ENCODE peak calls at places on chromosomes 5 and 9, in four cellular contexts. S is ovary, T is hepatocyte, M is keratinocyte. P is an unnamed sample.

GRCh38 chr5:107456281-107456715 is 214.4 kb downstream of the EFNA5 start:
- DNase-seq in S (no peak), T (no peak), M (peak; percentile 50), P (no peak)

GRCh38 chr5:96175090-96175489 is 213.4 kb upstream of the ELL2 start:
- DNase-seq in S (no peak), T (no peak), M (no peak), P (no peak)

GRCh38 chr9:20356392-20357206 is 265.7 kb downstream of the MLLT3 start:
- DNase-seq in S (peak; percentile 62), T (peak; percentile 87), M (no peak), P (peak; percentile 56)

GRCh38 chr5:124263680-124264491 is 482.6 kb downstream of the ZNF608 start:
- DNase-seq in S (no peak), T (no peak), M (no peak), P (no peak)

GRCh38 chr5:116145416-116145815 is 60.6 kb downstream of the COMMD10 start:
- DNase-seq in S (no peak), T (no peak), M (no peak), P (no peak)

GRCh38 chr5:154647760-154648143 is 107.4 kb upstream of the LARP1 start:
- DNase-seq in S (no peak), T (peak; percentile 32), M (no peak), P (no peak)

GRCh38 chr5:83608122-83608521 is 112.5 kb downstream of the HAPLN1 start:
- DNase-seq in S (peak; percentile 20), T (peak; percentile 78), M (no peak), P (peak; percentile 51)

GRCh38 chr5:59358497-59358896 is 535.0 kb downstream of the PDE4D start:
- DNase-seq in S (peak; percentile 54), T (peak; percentile 58), M (no peak), P (no peak)

GRCh38 chr5:109852371-109853160 is 162.8 kb downstream of the MAN2A1 start:
- DNase-seq in S (no peak), T (no peak), M (no peak), P (no peak)

GRCh38 chr5:11069041-11069440 is 308.0 kb upstream of the DAP start:
- DNase-seq in S (no peak), T (no peak), M (no peak), P (no peak)

GRCh38 chr9:136312436-136312835 is 8.5 kb upstream of the CCDC187 start:
- DNase-seq in S (peak; percentile 67), T (peak; percentile 69), M (no peak), P (no peak)

GRCh38 chr5:110644357-110644756 is 82.1 kb downstream of the TMEM232 start:
- DNase-seq in S (no peak), T (no peak), M (no peak), P (no peak)

GRCh38 chr5:163948086-163948666 is 442.8 kb downstream of the MAT2B start:
- DNase-seq in S (no peak), T (no peak), M (no peak), P (no peak)

GRCh38 chr9:123111427-123111826 is 78.0 kb downstream of the GPR21 start:
- DNase-seq in S (no peak), T (no peak), M (no peak), P (no peak)

GRCh38 chr9:23322392-23322791 is 503.6 kb downstream of the ELAVL2 start:
- DNase-seq in S (no peak), T (peak; percentile 38), M (no peak), P (no peak)

GRCh38 chr5:111075520-111075919 is 4.0 kb downstream of the TSLP start:
- DNase-seq in S (no peak), T (no peak), M (peak; percentile 77), P (no peak)

GRCh38 chr5:78504726-78505431 is 143.7 kb downstream of the LHFPL2 start:
- DNase-seq in S (peak; percentile 77), T (peak; percentile 72), M (peak; percentile 61), P (no peak)

GRCh38 chr9:23962101-23962500 is 136.1 kb upstream of the ELAVL2 start:
- DNase-seq in S (no peak), T (no peak), M (no peak), P (no peak)

DNA sequence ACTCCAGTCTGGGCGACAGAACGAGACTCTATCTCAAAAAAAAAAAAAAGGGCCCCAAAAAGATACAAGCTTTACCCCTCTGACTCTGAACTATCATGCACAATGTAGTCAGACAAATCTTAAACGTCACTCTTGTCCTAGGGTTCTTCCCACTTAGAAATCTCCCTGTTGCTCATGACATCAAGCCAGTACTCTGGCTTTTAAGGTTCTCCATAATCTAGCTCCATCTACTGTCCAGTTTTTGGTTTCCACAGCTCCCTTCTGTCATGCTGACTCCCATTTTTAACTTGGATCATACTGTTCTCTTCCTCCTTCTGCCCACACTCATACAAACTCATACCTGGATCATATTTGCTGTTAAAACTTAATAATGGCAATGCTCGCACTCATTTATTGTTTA is 156.7 kb upstream of the TLX3 start:
- DNase-seq in S (no peak), T (no peak), M (no peak), P (no peak)
- TF ChIP-seq CTCF in S (no peak), T (peak; percentile 17), M (no peak), P (no peak)

GRCh38 chr5:134100283-134101011 is 14.0 kb upstream of the TCF7 start:
- DNase-seq in S (no peak), T (peak; percentile 63), M (no peak), P (no peak)
- TF ChIP-seq CTCF in S (no peak), T (no peak), M (no peak), P (no peak)

GRCh38 chr5:150539206-150539605 is 31.3 kb downstream of the NDST1 start:
- DNase-seq in S (peak; percentile 62), T (no peak), M (no peak), P (no peak)

GRCh38 chr5:150540042-150540441 is 32.1 kb downstream of the NDST1 start:
- DNase-seq in S (no peak), T (no peak), M (no peak), P (no peak)

GRCh38 chr5:150540615-150541396 is 32.9 kb downstream of the NDST1 start:
- DNase-seq in S (peak; percentile 69), T (peak; percentile 82), M (no peak), P (no peak)

GRCh38 chr5:150535611-150536010 is 27.7 kb downstream of the NDST1 start:
- DNase-seq in S (no peak), T (no peak), M (no peak), P (no peak)

DNA sequence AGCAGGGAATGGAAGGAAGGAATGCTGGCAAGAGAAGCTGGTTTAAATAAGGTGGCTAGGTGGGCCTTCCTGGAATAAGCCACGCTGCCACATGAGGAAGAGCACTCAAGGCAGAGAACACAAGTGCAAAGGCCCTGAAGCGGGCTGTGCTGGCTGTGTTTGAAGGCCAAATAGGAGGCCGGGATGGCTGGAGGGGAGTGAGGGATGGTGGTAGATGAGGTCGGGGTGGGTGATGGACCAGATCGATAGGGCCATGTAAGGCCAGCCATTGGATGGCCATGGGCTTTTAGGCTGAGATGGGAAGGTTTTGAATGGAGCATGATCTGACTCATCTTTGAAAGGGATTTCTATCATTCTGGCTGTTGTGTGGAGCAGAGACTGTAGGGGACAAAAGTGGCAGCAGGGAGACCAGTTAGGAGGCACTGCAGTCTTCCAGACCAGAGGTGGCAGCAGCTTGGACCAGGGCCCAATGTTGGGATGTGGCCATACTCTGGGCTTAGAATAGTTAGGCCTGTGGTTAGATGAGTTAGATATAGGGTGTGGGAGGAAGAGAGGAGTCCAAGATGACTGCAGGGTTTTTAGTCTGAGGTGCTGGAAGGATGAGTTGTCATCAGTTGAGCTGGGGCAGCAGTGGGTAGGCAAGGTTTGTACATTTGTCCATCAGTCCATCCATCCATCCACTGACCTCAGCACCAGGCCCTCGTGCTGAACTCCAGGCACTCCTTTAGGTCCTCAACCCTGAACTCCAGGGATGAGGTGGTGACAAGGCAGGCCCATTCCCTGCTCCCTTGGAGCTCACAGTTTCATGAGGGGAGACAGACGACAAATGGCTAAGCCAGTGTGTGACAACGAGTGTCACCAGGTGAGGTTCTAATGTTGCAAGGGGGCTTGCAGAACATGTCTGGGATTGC is 30.3 kb downstream of the NDST1 start:
- DNase-seq in S (no peak), T (no peak), M (no peak), P (no peak)
- TF ChIP-seq CTCF in S (no peak), T (no peak), M (peak; percentile 41), P (no peak)

GRCh38 chr9:2241461-2241874 is 226.3 kb downstream of the SMARCA2 start:
- DNase-seq in S (peak; percentile 58), T (peak; percentile 72), M (peak; percentile 63), P (peak; percentile 90)
- TF ChIP-seq CTCF in S (peak; percentile 6), T (peak; percentile 50), M (peak; percentile 48), P (peak; percentile 77)